ENCODE peak calls at places on chromosomes 1 and 21, in five cellular contexts. L is brain microvascular endothelial cell; H is ELR; X is naive thymus-derived CD8-positive, alpha-beta T cell; M is KBM-7. K is an unnamed sample.

GRCh38 chr1:199691540-199691939 is 336.0 kb upstream of the NR5A2 start:
- DNase-seq in L (peak; percentile 45), H (peak; percentile 82), X (no peak), M (peak; percentile 87), K (peak; percentile 44)

GRCh38 chr1:93123141-93123783 is 44.2 kb downstream of the MTF2 start:
- DNase-seq in X (no peak), H (peak; percentile 38), M (no peak), L (peak; percentile 40), K (no peak)

GRCh38 chr1:160704250-160704649 is 7.4 kb downstream of the CD48 start:
- DNase-seq in H (no peak), L (no peak), X (no peak), M (peak; percentile 85), K (no peak)

GRCh38 chr1:6491480-6491962 is at the start of gene PLEKHG5:
- DNase-seq in H (peak; percentile 97), X (no peak), L (peak; percentile 68), M (no peak), K (peak; percentile 94)

GRCh38 chr1:193069748-193070394 is 10.5 kb downstream of the RO60 start:
- DNase-seq in M (peak; percentile 46), X (no peak), L (no peak), H (peak; percentile 48), K (no peak)

GRCh38 chr1:14723401-14723800 is 124.9 kb downstream of the KAZN start:
- DNase-seq in X (no peak), L (no peak), H (no peak), M (no peak), K (no peak)

GRCh38 chr1:10830961-10831669 is 34.7 kb upstream of the CASZ1 start:
- DNase-seq in X (no peak), H (peak; percentile 51), L (no peak), M (no peak), K (peak; percentile 88)

GRCh38 chr1:209434066-209434465 is 149.4 kb upstream of the CAMK1G start:
- DNase-seq in H (peak; percentile 42), X (no peak), M (no peak), L (no peak), K (no peak)

GRCh38 chr1:24643362-24644346 is 552 bp downstream of the SRRM1 start:
- DNase-seq in M (peak; percentile 28), H (peak; percentile 32), X (no peak), L (no peak), K (peak; percentile 79)

GRCh38 chr21:44298301-44298700 is 1.6 kb upstream of the PFKL start:
- DNase-seq in M (peak; percentile 24), L (no peak), H (peak; percentile 38), X (no peak), K (no peak)

GRCh38 chr1:185315364-185316108 is 1.5 kb downstream of the IVNS1ABP start:
- DNase-seq in H (peak; percentile 34), M (no peak), L (no peak), X (no peak), K (no peak)

GRCh38 chr1:220575718-220576497 is 48.0 kb downstream of the MARK1 start:
- DNase-seq in L (no peak), X (no peak), M (no peak), H (no peak), K (no peak)

GRCh38 chr1:164480285-164480907 is 78.6 kb upstream of the PBX1 start:
- DNase-seq in L (no peak), M (no peak), X (no peak), H (no peak), K (no peak)

GRCh38 chr1:47675721-47676120 is 237.9 kb downstream of the FOXD2 start:
- DNase-seq in L (no peak), M (no peak), H (no peak), X (no peak), K (no peak)

GRCh38 chr1:30085814-30086770 is 637.3 kb downstream of the MATN1 start:
- DNase-seq in H (peak; percentile 33), M (no peak), X (no peak), L (peak; percentile 26), K (peak; percentile 93)

GRCh38 chr1:156387899-156388813 is 19.1 kb downstream of the RHBG start:
- DNase-seq in M (no peak), L (no peak), X (no peak), H (no peak), K (peak; percentile 82)

GRCh38 chr1:176717052-176717754 is 254.2 kb downstream of the PAPPA2 start:
- DNase-seq in H (no peak), X (no peak), L (no peak), M (no peak), K (no peak)

GRCh38 chr1:33186936-33187335 is 5.1 kb upstream of the TRIM62 start:
- DNase-seq in X (no peak), L (no peak), H (no peak), M (no peak), K (no peak)

GRCh38 chr1:164240081-164240480 is 318.9 kb upstream of the PBX1 start:
- DNase-seq in X (no peak), M (no peak), H (no peak), L (no peak), K (no peak)

GRCh38 chr21:44948426-44949120 is 8.7 kb downstream of the SLX9 start:
- DNase-seq in X (no peak), L (no peak), H (no peak), M (no peak), K (no peak)

GRCh38 chr1:45848714-45849113 is 45.3 kb downstream of the MAST2 start:
- DNase-seq in X (no peak), H (no peak), M (no peak), L (no peak), K (no peak)

GRCh38 chr21:45030637-45031218 is 43.7 kb upstream of the ADARB1 start:
- DNase-seq in M (no peak), H (peak; percentile 24), L (no peak), X (no peak), K (peak; percentile 93)

GRCh38 chr21:36470294-36470693 is 9.6 kb downstream of the CLDN14 start:
- DNase-seq in M (no peak), L (no peak), X (no peak), H (no peak), K (no peak)

GRCh38 chr1:174818951-174819350 is 180.8 kb upstream of the CACYBP start:
- DNase-seq in H (peak; percentile 81), L (peak; percentile 29), X (no peak), M (no peak), K (no peak)

GRCh38 chr1:145917595-145917994 is 922 bp downstream of the PEX11B start:
- DNase-seq in X (no peak), M (no peak), L (no peak), H (no peak), K (no peak)

GRCh38 chr1:2906620-2907019 is 105.1 kb upstream of the TTC34 start:
- DNase-seq in X (no peak), H (no peak), M (no peak), L (no peak), K (no peak)

GRCh38 chr1:248807067-248807737 is 18.5 kb downstream of the SH3BP5L start:
- DNase-seq in L (no peak), X (peak; percentile 32), M (peak; percentile 66), H (peak; percentile 57), K (peak; percentile 90)

GRCh38 chr1:155104605-155105534 is 22.8 kb upstream of the EFNA1 start:
- DNase-seq in L (no peak), X (no peak), M (no peak), H (no peak), K (no peak)

GRCh38 chr1:22627331-22627730 is 9.1 kb upstream of the C1QA start:
- DNase-seq in H (no peak), M (no peak), X (no peak), L (no peak), K (no peak)

GRCh38 chr1:29679316-29679715 is 443.0 kb downstream of the PTPRU start:
- DNase-seq in M (no peak), H (no peak), X (no peak), L (no peak), K (no peak)

GRCh38 chr1:171902527-171902926 is 61.2 kb downstream of the DNM3 start:
- DNase-seq in M (no peak), H (no peak), L (no peak), X (no peak), K (no peak)

GRCh38 chr1:17700981-17701870 is 53.9 kb upstream of the ACTL8 start:
- DNase-seq in L (no peak), X (no peak), M (no peak), H (no peak), K (peak; percentile 85)

GRCh38 chr1:26921126-26921461 is 449 bp upstream of the NUDC start:
- DNase-seq in H (no peak), X (no peak), L (no peak), M (no peak), K (no peak)

GRCh38 chr1:31795801-31796621 is 19.8 kb downstream of the SPOCD1 start:
- DNase-seq in H (peak; percentile 79), X (no peak), M (no peak), L (peak; percentile 86), K (peak; percentile 92)

GRCh38 chr1:3568815-3569435 is 42.4 kb downstream of the MEGF6 start:
- DNase-seq in X (no peak), M (no peak), L (no peak), H (no peak), K (no peak)

GRCh38 chr1:115727706-115728249 is 40.7 kb downstream of the CASQ2 start:
- DNase-seq in H (peak; percentile 62), L (peak; percentile 95), M (peak; percentile 85), X (no peak), K (no peak)

GRCh38 chr1:8370928-8371327 is 53.0 kb downstream of the SLC45A1 start:
- DNase-seq in M (no peak), L (no peak), H (no peak), X (no peak), K (no peak)

GRCh38 chr1:161905269-161905884 is 118.3 kb downstream of the OLFML2B start:
- DNase-seq in M (peak; percentile 18), L (no peak), H (peak; percentile 66), X (peak; percentile 3), K (peak; percentile 51)